ENCODE peak calls at places on chromosomes 6 and 20, in six cellular contexts. R is adrenal gland, L is ascending aorta, P is neuronal stem cell, O is GM23338, W is SJSA1. V is an unnamed sample.

GRCh38 chr20:50686767-50687266 is 4.5 kb downstream of the RIPOR3 start:
- DNase-seq in P (no peak), W (no peak), O (no peak), R (no peak), L (no peak), V (no peak)

GRCh38 chr6:107102414-107102805 is 12.9 kb downstream of the BEND3 start:
- DNase-seq in P (no peak), L (no peak), R (no peak), W (no peak), O (no peak), V (no peak)

GRCh38 chr6:115843945-115844344 is 216.7 kb downstream of the FRK start:
- DNase-seq in L (no peak), O (no peak), P (no peak), R (no peak), W (no peak), V (no peak)

GRCh38 chr20:50928469-50928868 is 2.8 kb downstream of the ADNP start:
- DNase-seq in L (no peak), O (no peak), R (no peak), W (no peak), P (no peak), V (no peak)

GRCh38 chr20:62063601-62063980 is 2.1 kb downstream of the TAF4 start:
- DNase-seq in L (peak; percentile 53), O (peak; percentile 44), P (peak; percentile 12), R (no peak), W (no peak), V (no peak)

GRCh38 chr20:50918403-50918802 is 12.8 kb downstream of the ADNP start:
- DNase-seq in L (no peak), W (no peak), R (no peak), O (no peak), P (no peak), V (no peak)

GRCh38 chr20:47380481-47380880 is 24.0 kb upstream of the ZMYND8 start:
- DNase-seq in W (no peak), R (no peak), P (no peak), L (no peak), O (no peak), V (no peak)

GRCh38 chr6:3205913-3206312 is 21.5 kb downstream of the TUBB2B start:
- DNase-seq in O (no peak), L (no peak), P (no peak), W (no peak), R (no peak), V (peak; percentile 89)

GRCh38 chr20:51403465-51404220 is 138.9 kb downstream of the NFATC2 start:
- DNase-seq in R (no peak), W (no peak), L (no peak), P (no peak), O (no peak), V (no peak)

GRCh38 chr6:128171182-128171581 is 270.3 kb upstream of the THEMIS start:
- DNase-seq in L (no peak), W (no peak), O (no peak), R (no peak), P (no peak), V (no peak)

GRCh38 chr6:147166360-147166944 is 37.8 kb upstream of the STXBP5 start:
- DNase-seq in P (no peak), W (no peak), L (no peak), O (no peak), R (no peak), V (no peak)

GRCh38 chr20:51533291-51534172 is 9.0 kb downstream of the NFATC2 start:
- DNase-seq in R (no peak), W (peak; percentile 6), L (no peak), P (no peak), O (no peak), V (peak; percentile 31)

GRCh38 chr20:37151529-37151928 is 27.6 kb upstream of the RPN2 start:
- DNase-seq in P (no peak), R (no peak), O (no peak), W (no peak), L (no peak), V (no peak)

GRCh38 chr20:25195962-25196700 is 619 bp downstream of the ENTPD6 start:
- DNase-seq in O (peak; percentile 68), W (no peak), L (no peak), R (peak; percentile 36), P (no peak), V (no peak)

GRCh38 chr20:10674684-10675455 is 1.1 kb upstream of the JAG1 start:
- DNase-seq in O (peak; percentile 85), L (peak; percentile 89), P (peak; percentile 81), W (peak; percentile 93), R (peak; percentile 64), V (no peak)

GRCh38 chr20:54062812-54063280 is 7.5 kb downstream of the BCAS1 start:
- DNase-seq in O (peak; percentile 62), R (no peak), P (peak; percentile 15), W (peak; percentile 42), L (no peak), V (no peak)

GRCh38 chr6:151374024-151374423 is 17.3 kb downstream of the ZBTB2 start:
- DNase-seq in P (no peak), O (peak; percentile 55), W (no peak), R (no peak), L (no peak), V (no peak)

GRCh38 chr6:81093046-81093445 is 659.4 kb downstream of the TENT5A start:
- DNase-seq in O (no peak), W (no peak), L (no peak), P (no peak), R (no peak), V (no peak)

GRCh38 chr20:35055445-35056276 is 36.9 kb downstream of the TRPC4AP start:
- DNase-seq in W (no peak), P (no peak), O (no peak), L (peak; percentile 76), R (no peak), V (no peak)

GRCh38 chr6:9620687-9621086 is 794.2 kb downstream of the TFAP2A start:
- DNase-seq in O (no peak), L (no peak), P (no peak), W (no peak), R (no peak), V (no peak)

GRCh38 chr20:37945034-37945660 is 42.2 kb downstream of the VSTM2L start:
- DNase-seq in L (no peak), W (no peak), P (no peak), O (no peak), R (no peak), V (no peak)

GRCh38 chr20:5531318-5532081 is 214.7 kb upstream of the PROKR2 start:
- DNase-seq in P (no peak), O (no peak), R (peak; percentile 75), L (no peak), W (no peak), V (peak; percentile 48)

GRCh38 chr20:34377072-34377847 is 14.2 kb downstream of the ITCH start:
- DNase-seq in W (no peak), O (no peak), P (no peak), L (no peak), R (no peak), V (no peak)

GRCh38 chr6:139981810-139982550 is 607.5 kb upstream of the CITED2 start:
- DNase-seq in R (no peak), W (peak; percentile 53), L (no peak), O (peak; percentile 61), P (peak; percentile 33), V (no peak)

GRCh38 chr6:139029470-139030210 is 1.1 kb downstream of the ABRACL start:
- DNase-seq in P (peak; percentile 45), W (peak; percentile 47), O (peak; percentile 73), R (peak; percentile 39), L (peak; percentile 80), V (no peak)

GRCh38 chr6:157226761-157227160 is 96.6 kb downstream of the TMEM242 start:
- DNase-seq in L (peak; percentile 69), W (no peak), P (no peak), R (no peak), O (no peak), V (no peak)

GRCh38 chr6:143707702-143708101 is 29.9 kb downstream of the PHACTR2 start:
- DNase-seq in P (no peak), R (no peak), W (no peak), O (no peak), L (no peak), V (no peak)

GRCh38 chr6:125002090-125002741 is 40.0 kb downstream of the RNF217 start:
- DNase-seq in O (peak; percentile 18), P (peak; percentile 79), R (no peak), L (no peak), W (peak; percentile 61), V (no peak)

GRCh38 chr6:151493495-151494234 is at the start of gene CCDC170:
- DNase-seq in L (no peak), W (peak; percentile 60), R (peak; percentile 52), P (peak; percentile 38), O (peak; percentile 75), V (no peak)

GRCh38 chr6:155085582-155086253 is 90.6 kb downstream of the TIAM2 start:
- DNase-seq in R (peak; percentile 69), L (no peak), O (no peak), W (no peak), P (no peak), V (peak; percentile 82)

GRCh38 chr20:62772994-62773858 is 23.0 kb upstream of the MRGBP start:
- DNase-seq in P (no peak), R (peak; percentile 83), L (no peak), O (no peak), W (no peak), V (no peak)

DNA sequence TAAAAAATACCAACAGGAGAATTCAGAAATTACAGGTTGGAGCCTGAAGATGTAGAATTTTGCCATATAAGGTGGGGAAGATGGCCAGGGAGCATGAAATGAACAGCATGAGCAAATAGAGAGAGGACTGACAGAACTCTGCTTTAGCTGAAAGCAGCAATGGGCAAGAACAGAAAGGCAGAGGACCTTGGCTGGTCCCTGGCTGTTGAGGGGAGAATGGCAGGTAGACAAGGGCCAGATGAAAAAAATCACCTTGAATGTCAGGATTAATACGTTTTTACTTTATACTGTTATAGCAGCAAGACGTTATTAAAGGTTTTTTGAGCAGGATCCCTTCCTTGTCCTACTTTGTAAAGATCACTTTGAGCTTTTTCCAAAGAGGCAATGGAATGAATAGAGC is 991 bp downstream of the PPIL1 start:
- DNase-seq in R (no peak), W (no peak), L (no peak), O (peak; percentile 33), P (no peak), V (no peak)
- H3K27ac ChIP-seq in R (no peak overlapping the region), W (peak overlapping the region; percentile 96), L (no peak overlapping the region), O (no peak overlapping the region), P (no peak overlapping the region), V (peak overlapping the region; percentile 81)

GRCh38 chr6:166672624-166673165 is 45.6 kb upstream of the RPS6KA2 start:
- DNase-seq in P (no peak), L (no peak), R (no peak), O (no peak), W (no peak), V (no peak)
- H3K27ac ChIP-seq in P (no peak overlapping the region), L (no peak overlapping the region), R (no peak overlapping the region), O (no peak overlapping the region), W (no peak overlapping the region), V (no peak overlapping the region)

GRCh38 chr20:496126-496696 is 33.9 kb upstream of the TBC1D20 start:
- DNase-seq in W (no peak), P (no peak), O (no peak), L (no peak), R (peak; percentile 35), V (no peak)
- H3K27ac ChIP-seq in W (no peak overlapping the region), P (no peak overlapping the region), O (no peak overlapping the region), L (no peak overlapping the region), R (no peak overlapping the region), V (no peak overlapping the region)

DNA sequence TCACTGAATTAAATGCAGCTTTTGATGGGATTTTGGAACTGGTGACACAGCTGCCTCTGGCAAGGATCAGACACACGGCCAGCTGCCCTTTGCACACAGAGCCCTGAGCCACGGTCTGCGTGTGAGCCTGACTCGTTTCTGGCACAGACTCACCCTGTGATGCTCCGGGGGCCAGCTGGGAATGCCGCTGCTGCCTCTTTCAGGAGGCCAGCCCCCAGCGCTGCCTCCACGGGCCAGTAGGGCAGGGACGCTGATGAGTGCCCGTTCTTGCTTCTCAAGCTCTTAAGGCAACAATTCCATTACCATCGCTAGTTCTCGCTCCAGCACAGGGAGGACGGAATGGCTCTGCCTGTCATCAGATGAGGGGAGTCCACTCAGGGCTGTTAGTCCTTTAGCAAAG is 61.6 kb downstream of the IRF4 start:
- DNase-seq in W (no peak), O (no peak), R (no peak), P (no peak), L (no peak), V (no peak)
- H3K27ac ChIP-seq in W (no peak overlapping the region), O (no peak overlapping the region), R (no peak overlapping the region), P (no peak overlapping the region), L (no peak overlapping the region), V (no peak overlapping the region)